ENCODE peak calls at places on chromosomes 5 and 9, in five cellular contexts. N, G, H, B and K are unnamed samples.

GRCh38 chr5:41762426-41762825 is 107.8 kb downstream of the OXCT1 start:
- DNase-seq in N (no peak), G (no peak), H (no peak), B (no peak), K (no peak)

GRCh38 chr9:137435381-137435891 is 5.7 kb downstream of the ENTPD8 start:
- DNase-seq in N (no peak), G (peak), H (no peak), B (no peak), K (no peak)

GRCh38 chr5:52822437-52822836 is 34.7 kb downstream of the ITGA1 start:
- DNase-seq in N (no peak), G (peak), H (no peak), B (no peak), K (no peak)

GRCh38 chr5:78927657-78928282 is 57.3 kb downstream of the ARSB start:
- DNase-seq in N (no peak), G (no peak), H (no peak), B (no peak), K (peak)

GRCh38 chr9:26802921-26803320 is 89.7 kb downstream of the CAAP1 start:
- DNase-seq in N (no peak), G (no peak), H (no peak), B (no peak), K (no peak)

GRCh38 chr9:2613730-2614271 is 7.8 kb upstream of the VLDLR start:
- DNase-seq in N (no peak), G (no peak), H (no peak), B (no peak), K (no peak)

GRCh38 chr5:1796371-1797108 is 3.1 kb downstream of the MRPL36 start:
- DNase-seq in N (no peak), G (no peak), H (no peak), B (no peak), K (no peak)

GRCh38 chr9:136722969-136723356 is 10.6 kb downstream of the DIPK1B start:
- DNase-seq in N (no peak), G (peak), H (no peak), B (no peak), K (no peak)

GRCh38 chr5:30112842-30113241 is 1080.6 kb upstream of the CDH6 start:
- DNase-seq in N (no peak), G (no peak), H (no peak), B (no peak), K (no peak)

GRCh38 chr9:121206516-121207370 is 5.1 kb upstream of the RAB14 start:
- DNase-seq in N (no peak), G (no peak), H (no peak), B (no peak), K (no peak)

GRCh38 chr5:43193171-43193951 is 1.3 kb downstream of the NIM1K start:
- DNase-seq in N (no peak), G (peak), H (no peak), B (no peak), K (peak)

GRCh38 chr5:587403-587802 is 24.7 kb upstream of the CEP72 start:
- DNase-seq in N (no peak), G (no peak), H (no peak), B (no peak), K (no peak)

GRCh38 chr5:163867738-163868137 is 362.3 kb downstream of the MAT2B start:
- DNase-seq in N (no peak), G (no peak), H (no peak), B (no peak), K (no peak)

GRCh38 chr5:52783226-52783959 is 4.3 kb upstream of the ITGA1 start:
- DNase-seq in N (no peak), G (peak), H (no peak), B (no peak), K (no peak)

GRCh38 chr9:127213859-127214258 is 50.7 kb upstream of the GARNL3 start:
- DNase-seq in N (no peak), G (no peak), H (no peak), B (no peak), K (no peak)

GRCh38 chr5:33850100-33850594 is 41.6 kb downstream of the ADAMTS12 start:
- DNase-seq in N (no peak), G (no peak), H (peak), B (peak), K (peak)